ENCODE peak calls at places on chromosomes 5 and 9, in six cellular contexts. G is substantia nigra, B is upper lobe of right lung, F is hepatocyte, O is gastrocnemius medialis, I is body of pancreas. Y is an unnamed sample.

GRCh38 chr5:33828611-33829286 is 63.0 kb downstream of the ADAMTS12 start:
- DNase-seq in G (no peak), B (no peak), F (no peak), O (no peak), I (no peak), Y (no peak)

GRCh38 chr9:112443200-112443599 is 43.4 kb upstream of the KIAA1958 start:
- DNase-seq in G (no peak), B (no peak), F (no peak), O (no peak), I (no peak), Y (no peak)

GRCh38 chr5:105836906-105837305 is 1833.8 kb downstream of the EFNA5 start:
- DNase-seq in G (no peak), B (no peak), F (no peak), O (no peak), I (no peak), Y (no peak)

GRCh38 chr5:171688696-171689495 is 96.7 kb upstream of the SMIM23 start:
- DNase-seq in G (no peak), B (no peak), F (peak), O (no peak), I (no peak), Y (no peak)

GRCh38 chr5:130289132-130290088 is 385.1 kb downstream of the CHSY3 start:
- DNase-seq in G (no peak), B (no peak), F (no peak), O (no peak), I (no peak), Y (peak)

GRCh38 chr9:7117676-7118561 is 360.1 kb downstream of the KDM4C start:
- DNase-seq in G (no peak), B (no peak), F (no peak), O (no peak), I (no peak), Y (no peak)

GRCh38 chr5:42970636-42971559 is 69.2 kb downstream of the ANXA2R start:
- DNase-seq in G (no peak), B (no peak), F (no peak), O (no peak), I (no peak), Y (no peak)

GRCh38 chr5:94031631-94032030 is 290.2 kb upstream of the POU5F2 start:
- DNase-seq in G (no peak), B (no peak), F (no peak), O (no peak), I (no peak), Y (no peak)

GRCh38 chr5:109682383-109682782 is 7.3 kb upstream of the MAN2A1 start:
- DNase-seq in G (no peak), B (no peak), F (no peak), O (no peak), I (no peak), Y (no peak)

GRCh38 chr5:179762079-179762780 is 29.6 kb downstream of the MAML1 start:
- DNase-seq in G (no peak), B (no peak), F (peak), O (no peak), I (no peak), Y (no peak)

GRCh38 chr9:36053971-36054370 is 17.3 kb downstream of the RECK start:
- DNase-seq in G (no peak), B (no peak), F (no peak), O (no peak), I (no peak), Y (no peak)

GRCh38 chr9:100108572-100108971 is 9.5 kb downstream of the INVS start:
- DNase-seq in G (no peak), B (no peak), F (no peak), O (no peak), I (no peak), Y (no peak)

GRCh38 chr5:124253421-124253820 is 493.0 kb downstream of the ZNF608 start:
- DNase-seq in G (no peak), B (no peak), F (no peak), O (no peak), I (peak), Y (no peak)

GRCh38 chr9:79189511-79189924 is 382.2 kb upstream of the TLE4 start:
- DNase-seq in G (no peak), B (no peak), F (no peak), O (peak), I (no peak), Y (no peak)

GRCh38 chr9:97398999-97399758 is 12.7 kb upstream of the TDRD7 start:
- DNase-seq in G (no peak), B (peak), F (peak), O (peak), I (peak), Y (peak)

GRCh38 chr5:136035837-136036236 is 7.0 kb downstream of the TGFBI start:
- DNase-seq in G (no peak), B (no peak), F (no peak), O (no peak), I (no peak), Y (no peak)

GRCh38 chr5:117999939-118000549 is 988.3 kb downstream of the DTWD2 start:
- DNase-seq in G (no peak), B (no peak), F (no peak), O (no peak), I (no peak), Y (no peak)

GRCh38 chr9:32741706-32742105 is 41.6 kb upstream of the TMEM215 start:
- DNase-seq in G (no peak), B (no peak), F (peak), O (no peak), I (no peak), Y (no peak)

GRCh38 chr9:99533421-99533820 is 288.3 kb upstream of the NR4A3 start:
- DNase-seq in G (no peak), B (no peak), F (no peak), O (no peak), I (no peak), Y (no peak)

GRCh38 chr9:73348485-73348884 is 196.8 kb downstream of the ANXA1 start:
- DNase-seq in G (no peak), B (no peak), F (peak), O (no peak), I (no peak), Y (no peak)

GRCh38 chr5:113237893-113238292 is 196.9 kb downstream of the TSSK1B start:
- DNase-seq in G (no peak), B (no peak), F (no peak), O (no peak), I (no peak), Y (no peak)

GRCh38 chr5:3047212-3047774 is 295.8 kb upstream of the IRX2 start:
- DNase-seq in G (no peak), B (no peak), F (no peak), O (no peak), I (no peak), Y (no peak)

GRCh38 chr5:179599973-179600372 is 23.5 kb downstream of the HNRNPH1 start:
- DNase-seq in G (no peak), B (peak), F (no peak), O (no peak), I (no peak), Y (no peak)

GRCh38 chr5:74231697-74232096 is 408.8 kb downstream of the ENC1 start:
- DNase-seq in G (no peak), B (no peak), F (no peak), O (no peak), I (no peak), Y (no peak)

GRCh38 chr9:676780-677458 is 164.6 kb upstream of the DMRT1 start:
- DNase-seq in G (no peak), B (no peak), F (no peak), O (no peak), I (peak), Y (no peak)

GRCh38 chr9:114174876-114175771 is 19.8 kb downstream of the COL27A1 start:
- DNase-seq in G (peak), B (no peak), F (peak), O (peak), I (peak), Y (no peak)

GRCh38 chr9:86892576-86892975 is 54.7 kb downstream of the GAS1 start:
- DNase-seq in G (no peak), B (no peak), F (no peak), O (no peak), I (no peak), Y (no peak)

GRCh38 chr9:3735251-3735650 is 209.4 kb upstream of the RFX3 start:
- DNase-seq in G (no peak), B (no peak), F (no peak), O (no peak), I (no peak), Y (no peak)

GRCh38 chr9:120935383-120935857 is 8.8 kb upstream of the TRAF1 start:
- DNase-seq in G (peak), B (peak), F (peak), O (peak), I (peak), Y (peak)
- H3K27ac ChIP-seq in G (peak), B (peak), F (peak), O (peak), I (peak), Y (peak)

GRCh38 chr9:89359636-89360315 is 41.5 kb downstream of the SECISBP2 start:
- DNase-seq in G (no peak), B (no peak), F (no peak), O (peak), I (no peak), Y (no peak)
- H3K27ac ChIP-seq in G (peak), B (peak), F (no peak), O (peak), I (no peak), Y (no peak)

GRCh38 chr9:127091526-127091925 is 30.9 kb downstream of the ANGPTL2 start:
- DNase-seq in G (no peak), B (no peak), F (no peak), O (no peak), I (no peak), Y (no peak)

GRCh38 chr9:127092041-127092608 is 30.3 kb downstream of the ANGPTL2 start:
- DNase-seq in G (no peak), B (no peak), F (no peak), O (no peak), I (no peak), Y (no peak)

GRCh38 chr9:127089639-127090081 is 32.8 kb downstream of the ANGPTL2 start:
- DNase-seq in G (no peak), B (no peak), F (no peak), O (no peak), I (no peak), Y (no peak)

GRCh38 chr9:127088724-127089615 is 33.5 kb downstream of the ANGPTL2 start:
- DNase-seq in G (no peak), B (no peak), F (no peak), O (no peak), I (no peak), Y (no peak)

DNA sequence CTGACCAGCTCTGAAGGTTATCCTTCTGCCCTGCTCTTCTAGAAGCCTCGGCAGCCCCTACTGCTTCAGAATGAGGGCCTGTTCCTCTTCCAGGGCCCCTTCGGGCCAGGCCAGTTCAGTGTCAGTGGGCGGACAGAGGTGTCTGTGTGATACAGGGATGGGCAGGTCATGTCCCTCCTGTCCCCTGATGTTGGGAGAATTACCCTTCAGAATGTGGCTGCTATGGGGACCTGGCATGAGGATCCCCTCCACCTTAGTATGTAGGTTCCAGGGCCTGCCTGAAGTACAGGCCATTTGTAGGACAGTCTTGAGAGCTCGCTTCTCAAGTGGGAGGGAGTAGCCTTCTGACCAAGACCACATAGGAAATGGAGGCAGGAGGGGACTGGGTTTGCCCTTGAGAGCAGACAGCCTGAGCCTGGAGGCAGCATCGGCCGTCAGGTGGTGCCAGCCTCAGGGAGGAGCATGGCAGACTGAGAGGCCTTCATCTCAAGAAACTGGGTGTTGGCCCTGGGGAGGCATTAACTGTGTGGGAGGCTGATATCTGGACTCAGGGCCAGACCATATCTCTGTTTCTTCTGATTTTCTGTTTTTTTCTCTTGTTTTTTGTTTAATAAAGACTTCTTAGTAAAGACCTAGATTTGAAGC is 32.0 kb downstream of the ANGPTL2 start:
- DNase-seq in G (no peak), B (no peak), F (no peak), O (no peak), I (no peak), Y (no peak)
- H3K27ac ChIP-seq in G (peak), B (peak), F (no peak), O (peak), I (no peak), Y (no peak)

GRCh38 chr9:15882328-15882727 is 329.5 kb downstream of the CCDC171 start:
- DNase-seq in G (no peak), B (no peak), F (no peak), O (no peak), I (no peak), Y (no peak)

GRCh38 chr9:15885464-15885863 is 332.6 kb downstream of the CCDC171 start:
- DNase-seq in G (no peak), B (no peak), F (no peak), O (no peak), I (no peak), Y (no peak)

DNA sequence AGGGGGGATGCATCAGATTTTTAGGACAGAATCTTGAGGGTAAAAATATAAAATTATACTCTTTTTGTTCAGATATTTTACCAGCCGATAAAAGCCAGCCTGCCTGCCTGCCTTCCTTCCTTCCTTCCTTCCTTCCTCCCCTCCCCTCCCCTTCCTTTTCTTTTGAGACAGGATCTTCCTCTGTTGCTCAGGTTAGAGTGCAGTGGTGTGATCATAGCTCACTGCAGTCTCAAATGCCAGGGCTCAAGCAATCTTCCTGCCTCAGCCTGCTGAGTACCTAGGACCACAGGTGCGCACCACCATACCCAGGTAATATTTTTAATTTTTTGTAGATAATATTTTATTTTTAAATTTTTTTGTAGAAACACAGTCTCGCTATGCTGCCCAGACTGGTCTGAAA is 330.0 kb downstream of the CCDC171 start:
- DNase-seq in G (no peak), B (no peak), F (no peak), O (no peak), I (no peak), Y (no peak)
- H3K27ac ChIP-seq in G (no peak), B (no peak), F (no peak), O (no peak), I (no peak), Y (no peak)

GRCh38 chr5:72243706-72244105 is 76.3 kb downstream of the MRPS27 start:
- DNase-seq in G (no peak), B (no peak), F (no peak), O (no peak), I (no peak), Y (no peak)

GRCh38 chr5:72246954-72247442 is 73.0 kb downstream of the MRPS27 start:
- DNase-seq in G (no peak), B (no peak), F (no peak), O (no peak), I (no peak), Y (no peak)

GRCh38 chr5:72244862-72245371 is 75.1 kb downstream of the MRPS27 start:
- DNase-seq in G (peak), B (no peak), F (peak), O (no peak), I (peak), Y (no peak)

GRCh38 chr5:72246239-72246580 is 73.8 kb downstream of the MRPS27 start:
- DNase-seq in G (no peak), B (no peak), F (no peak), O (no peak), I (no peak), Y (no peak)

DNA sequence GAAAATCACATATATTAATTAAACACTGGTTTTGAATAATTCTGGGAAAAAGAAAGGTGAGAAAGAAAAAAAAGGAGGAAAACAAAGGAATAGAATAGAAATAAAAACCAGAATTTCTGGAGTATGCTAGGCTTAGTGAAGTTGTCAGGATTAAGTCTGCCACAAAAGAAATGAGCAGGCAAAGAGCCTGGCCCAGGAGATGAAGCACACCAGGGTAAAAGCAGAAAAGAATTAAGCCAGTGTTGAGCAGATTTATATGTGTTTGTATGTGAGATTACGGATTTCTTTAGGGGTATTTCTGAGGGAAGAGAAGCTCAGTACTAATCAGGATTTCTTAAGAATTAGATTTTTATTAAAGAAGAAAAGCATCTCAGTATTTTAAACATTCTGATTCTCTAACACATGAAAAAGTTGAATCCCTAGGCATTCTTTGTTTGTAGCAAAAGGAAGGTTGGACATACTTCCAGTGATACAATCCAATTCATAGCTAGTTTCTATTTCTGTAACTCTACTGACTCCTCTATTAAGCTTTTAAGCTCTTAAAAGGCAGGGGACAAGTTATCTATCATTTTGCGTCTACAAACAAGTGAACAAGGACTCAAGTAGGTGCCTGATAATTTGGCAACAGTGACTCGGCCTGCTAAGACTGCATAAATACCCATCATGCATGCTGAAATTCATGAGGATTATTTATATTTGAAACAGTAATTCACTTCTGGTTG is 74.4 kb downstream of the MRPS27 start:
- DNase-seq in G (no peak), B (no peak), F (no peak), O (no peak), I (no peak), Y (no peak)
- H3K27ac ChIP-seq in G (peak), B (peak), F (peak), O (no peak), I (no peak), Y (no peak)

Y was measured in epithelial cell of prostate.